ENCODE peak calls at places on chromosome 19, in ten cellular contexts. One of them, this sample, is unnamed.

GRCh38 chr19:2503521-2504109 is 27.7 kb downstream of the GADD45B start:
- DNase-seq in A172: peak; percentile 95
- DNase-seq in ACHN: no peak
- DNase-seq in LHCN-M2: peak; percentile 51
- DNase-seq in astrocyte of the cerebellum: no peak
- DNase-seq in stimulated activated CD8-positive, alpha-beta memory T cell treated with anti-CD3 and anti-CD28 coated beads, Interleukin-2, amount 100 ng/mL, for 1 hour: peak; percentile 44
- DNase-seq in right cardiac atrium: no peak
- DNase-seq in naive thymus-derived CD8-positive, alpha-beta T cell: peak; percentile 59
- DNase-seq in memory B cell: no peak
- DNase-seq in stimulated activated CD4-positive, alpha-beta T cell treated with anti-CD3 and anti-CD28 coated beads, Interleukin-2, amount 100 ng/mL, for 48 hours: peak; percentile 48
- DNase-seq in this sample: peak; percentile 70

GRCh38 chr19:49468199-49468598 is 5.8 kb upstream of the FLT3LG start:
- DNase-seq in ACHN: no peak
- DNase-seq in LHCN-M2: no peak
- DNase-seq in right cardiac atrium: peak; percentile 75
- DNase-seq in stimulated activated CD8-positive, alpha-beta memory T cell treated with anti-CD3 and anti-CD28 coated beads, Interleukin-2, amount 100 ng/mL, for 1 hour: no peak
- DNase-seq in A172: no peak
- DNase-seq in stimulated activated CD4-positive, alpha-beta T cell treated with anti-CD3 and anti-CD28 coated beads, Interleukin-2, amount 100 ng/mL, for 48 hours: no peak
- DNase-seq in memory B cell: no peak
- DNase-seq in astrocyte of the cerebellum: no peak
- DNase-seq in naive thymus-derived CD8-positive, alpha-beta T cell: no peak
- DNase-seq in this sample: no peak

GRCh38 chr19:18865973-18866799 is 29.8 kb downstream of the CERS1 start:
- DNase-seq in stimulated activated CD8-positive, alpha-beta memory T cell treated with anti-CD3 and anti-CD28 coated beads, Interleukin-2, amount 100 ng/mL, for 1 hour: peak; percentile 14
- DNase-seq in astrocyte of the cerebellum: no peak
- DNase-seq in memory B cell: peak; percentile 73
- DNase-seq in naive thymus-derived CD8-positive, alpha-beta T cell: peak; percentile 39
- DNase-seq in A172: no peak
- DNase-seq in stimulated activated CD4-positive, alpha-beta T cell treated with anti-CD3 and anti-CD28 coated beads, Interleukin-2, amount 100 ng/mL, for 48 hours: peak; percentile 66
- DNase-seq in LHCN-M2: no peak
- DNase-seq in right cardiac atrium: peak; percentile 89
- DNase-seq in ACHN: peak; percentile 17
- DNase-seq in this sample: peak; percentile 55

GRCh38 chr19:17489392-17490030 is 19.2 kb downstream of the SLC27A1 start:
- DNase-seq in right cardiac atrium: peak; percentile 16
- DNase-seq in naive thymus-derived CD8-positive, alpha-beta T cell: no peak
- DNase-seq in stimulated activated CD8-positive, alpha-beta memory T cell treated with anti-CD3 and anti-CD28 coated beads, Interleukin-2, amount 100 ng/mL, for 1 hour: no peak
- DNase-seq in ACHN: no peak
- DNase-seq in A172: no peak
- DNase-seq in stimulated activated CD4-positive, alpha-beta T cell treated with anti-CD3 and anti-CD28 coated beads, Interleukin-2, amount 100 ng/mL, for 48 hours: no peak
- DNase-seq in astrocyte of the cerebellum: no peak
- DNase-seq in memory B cell: no peak
- DNase-seq in LHCN-M2: no peak
- DNase-seq in this sample: no peak

GRCh38 chr19:48378194-48378570 is 13.2 kb downstream of the KDELR1 start:
- DNase-seq in LHCN-M2: no peak
- DNase-seq in memory B cell: no peak
- DNase-seq in ACHN: no peak
- DNase-seq in stimulated activated CD8-positive, alpha-beta memory T cell treated with anti-CD3 and anti-CD28 coated beads, Interleukin-2, amount 100 ng/mL, for 1 hour: no peak
- DNase-seq in right cardiac atrium: no peak
- DNase-seq in stimulated activated CD4-positive, alpha-beta T cell treated with anti-CD3 and anti-CD28 coated beads, Interleukin-2, amount 100 ng/mL, for 48 hours: no peak
- DNase-seq in astrocyte of the cerebellum: no peak
- DNase-seq in naive thymus-derived CD8-positive, alpha-beta T cell: no peak
- DNase-seq in A172: no peak
- DNase-seq in this sample: no peak

GRCh38 chr19:18021121-18021755 is 13.3 kb downstream of the ARRDC2 start:
- DNase-seq in LHCN-M2: peak; percentile 79
- DNase-seq in ACHN: peak; percentile 76
- DNase-seq in stimulated activated CD8-positive, alpha-beta memory T cell treated with anti-CD3 and anti-CD28 coated beads, Interleukin-2, amount 100 ng/mL, for 1 hour: peak; percentile 46
- DNase-seq in naive thymus-derived CD8-positive, alpha-beta T cell: peak; percentile 52
- DNase-seq in stimulated activated CD4-positive, alpha-beta T cell treated with anti-CD3 and anti-CD28 coated beads, Interleukin-2, amount 100 ng/mL, for 48 hours: peak; percentile 47
- DNase-seq in astrocyte of the cerebellum: peak; percentile 42
- DNase-seq in A172: peak; percentile 94
- DNase-seq in right cardiac atrium: peak; percentile 96
- DNase-seq in memory B cell: no peak
- DNase-seq in this sample: no peak

GRCh38 chr19:10294368-10294697 is 4.6 kb downstream of the ICAM5 start:
- DNase-seq in A172: no peak
- DNase-seq in stimulated activated CD8-positive, alpha-beta memory T cell treated with anti-CD3 and anti-CD28 coated beads, Interleukin-2, amount 100 ng/mL, for 1 hour: no peak
- DNase-seq in LHCN-M2: no peak
- DNase-seq in right cardiac atrium: no peak
- DNase-seq in naive thymus-derived CD8-positive, alpha-beta T cell: no peak
- DNase-seq in memory B cell: no peak
- DNase-seq in ACHN: no peak
- DNase-seq in stimulated activated CD4-positive, alpha-beta T cell treated with anti-CD3 and anti-CD28 coated beads, Interleukin-2, amount 100 ng/mL, for 48 hours: no peak
- DNase-seq in astrocyte of the cerebellum: no peak
- DNase-seq in this sample: no peak

GRCh38 chr19:12766051-12766521 is 9.3 kb downstream of the HOOK2 start:
- DNase-seq in A172: peak; percentile 77
- DNase-seq in stimulated activated CD8-positive, alpha-beta memory T cell treated with anti-CD3 and anti-CD28 coated beads, Interleukin-2, amount 100 ng/mL, for 1 hour: peak; percentile 68
- DNase-seq in right cardiac atrium: peak; percentile 96
- DNase-seq in LHCN-M2: peak; percentile 78
- DNase-seq in memory B cell: peak; percentile 81
- DNase-seq in stimulated activated CD4-positive, alpha-beta T cell treated with anti-CD3 and anti-CD28 coated beads, Interleukin-2, amount 100 ng/mL, for 48 hours: no peak
- DNase-seq in astrocyte of the cerebellum: no peak
- DNase-seq in naive thymus-derived CD8-positive, alpha-beta T cell: peak; percentile 71
- DNase-seq in ACHN: no peak
- DNase-seq in this sample: no peak

GRCh38 chr19:9070066-9070465 is 16.8 kb upstream of the OR1M1 start:
- DNase-seq in naive thymus-derived CD8-positive, alpha-beta T cell: no peak
- DNase-seq in ACHN: no peak
- DNase-seq in LHCN-M2: no peak
- DNase-seq in A172: peak; percentile 60
- DNase-seq in right cardiac atrium: no peak
- DNase-seq in memory B cell: no peak
- DNase-seq in stimulated activated CD8-positive, alpha-beta memory T cell treated with anti-CD3 and anti-CD28 coated beads, Interleukin-2, amount 100 ng/mL, for 1 hour: no peak
- DNase-seq in astrocyte of the cerebellum: no peak
- DNase-seq in stimulated activated CD4-positive, alpha-beta T cell treated with anti-CD3 and anti-CD28 coated beads, Interleukin-2, amount 100 ng/mL, for 48 hours: no peak
- DNase-seq in this sample: no peak

GRCh38 chr19:43610493-43610892 is 1.4 kb upstream of the SRRM5 start:
- DNase-seq in stimulated activated CD4-positive, alpha-beta T cell treated with anti-CD3 and anti-CD28 coated beads, Interleukin-2, amount 100 ng/mL, for 48 hours: no peak
- DNase-seq in LHCN-M2: no peak
- DNase-seq in A172: peak; percentile 83
- DNase-seq in astrocyte of the cerebellum: peak; percentile 38
- DNase-seq in right cardiac atrium: no peak
- DNase-seq in memory B cell: no peak
- DNase-seq in ACHN: no peak
- DNase-seq in naive thymus-derived CD8-positive, alpha-beta T cell: no peak
- DNase-seq in stimulated activated CD8-positive, alpha-beta memory T cell treated with anti-CD3 and anti-CD28 coated beads, Interleukin-2, amount 100 ng/mL, for 1 hour: no peak
- DNase-seq in this sample: no peak

GRCh38 chr19:48394331-48395169 is 1.1 kb downstream of the GRIN2D start:
- DNase-seq in A172: no peak
- DNase-seq in right cardiac atrium: no peak
- DNase-seq in astrocyte of the cerebellum: no peak
- DNase-seq in stimulated activated CD8-positive, alpha-beta memory T cell treated with anti-CD3 and anti-CD28 coated beads, Interleukin-2, amount 100 ng/mL, for 1 hour: no peak
- DNase-seq in naive thymus-derived CD8-positive, alpha-beta T cell: no peak
- DNase-seq in stimulated activated CD4-positive, alpha-beta T cell treated with anti-CD3 and anti-CD28 coated beads, Interleukin-2, amount 100 ng/mL, for 48 hours: no peak
- DNase-seq in memory B cell: no peak
- DNase-seq in ACHN: no peak
- DNase-seq in LHCN-M2: no peak
- DNase-seq in this sample: no peak

GRCh38 chr19:372306-372890 is 27.8 kb upstream of the MIER2 start:
- DNase-seq in naive thymus-derived CD8-positive, alpha-beta T cell: no peak
- DNase-seq in ACHN: no peak
- DNase-seq in LHCN-M2: peak; percentile 68
- DNase-seq in A172: peak; percentile 70
- DNase-seq in stimulated activated CD4-positive, alpha-beta T cell treated with anti-CD3 and anti-CD28 coated beads, Interleukin-2, amount 100 ng/mL, for 48 hours: no peak
- DNase-seq in stimulated activated CD8-positive, alpha-beta memory T cell treated with anti-CD3 and anti-CD28 coated beads, Interleukin-2, amount 100 ng/mL, for 1 hour: no peak
- DNase-seq in memory B cell: no peak
- DNase-seq in astrocyte of the cerebellum: peak; percentile 86
- DNase-seq in right cardiac atrium: peak; percentile 86
- DNase-seq in this sample: no peak

GRCh38 chr19:38015216-38015615 is 108.2 kb downstream of the SIPA1L3 start:
- DNase-seq in A172: no peak
- DNase-seq in ACHN: no peak
- DNase-seq in LHCN-M2: no peak
- DNase-seq in memory B cell: no peak
- DNase-seq in stimulated activated CD4-positive, alpha-beta T cell treated with anti-CD3 and anti-CD28 coated beads, Interleukin-2, amount 100 ng/mL, for 48 hours: no peak
- DNase-seq in stimulated activated CD8-positive, alpha-beta memory T cell treated with anti-CD3 and anti-CD28 coated beads, Interleukin-2, amount 100 ng/mL, for 1 hour: no peak
- DNase-seq in astrocyte of the cerebellum: no peak
- DNase-seq in right cardiac atrium: no peak
- DNase-seq in naive thymus-derived CD8-positive, alpha-beta T cell: no peak
- DNase-seq in this sample: no peak

GRCh38 chr19:33409035-33409434 is 35.5 kb downstream of the CEBPG start:
- DNase-seq in ACHN: no peak
- DNase-seq in A172: no peak
- DNase-seq in naive thymus-derived CD8-positive, alpha-beta T cell: no peak
- DNase-seq in LHCN-M2: no peak
- DNase-seq in stimulated activated CD4-positive, alpha-beta T cell treated with anti-CD3 and anti-CD28 coated beads, Interleukin-2, amount 100 ng/mL, for 48 hours: no peak
- DNase-seq in memory B cell: no peak
- DNase-seq in stimulated activated CD8-positive, alpha-beta memory T cell treated with anti-CD3 and anti-CD28 coated beads, Interleukin-2, amount 100 ng/mL, for 1 hour: no peak
- DNase-seq in astrocyte of the cerebellum: no peak
- DNase-seq in right cardiac atrium: peak; percentile 23
- DNase-seq in this sample: no peak